ENCODE peak calls at places on chromosomes 4 and X, in six cellular contexts. X is fibroblast of the aortic adventitia, Y is keratinocyte, N is left ventricle myocardium inferior, H is GM10248, R is epithelial cell of esophagus. S is an unnamed sample.

GRCh38 chr4:173424899-173425805 is 26.2 kb upstream of the SCRG1 start:
- DNase-seq in Y (no peak), X (peak), R (no peak), H (no peak), N (no peak), S (no peak)

GRCh38 chrX:8731579-8732395 is at the start of gene ANOS1:
- DNase-seq in X (no peak), N (peak), H (no peak), R (peak), Y (no peak), S (no peak)

GRCh38 chr4:98283219-98284199 is 22.3 kb downstream of the RAP1GDS1 start:
- DNase-seq in R (peak), Y (no peak), X (no peak), H (no peak), N (no peak), S (no peak)

GRCh38 chr4:57926311-57926710 is 816.1 kb upstream of the IGFBP7 start:
- DNase-seq in X (no peak), N (no peak), H (no peak), R (no peak), Y (no peak), S (peak)

GRCh38 chr4:74934822-74935326 is 2.0 kb downstream of the PARM1 start:
- DNase-seq in N (no peak), H (no peak), R (no peak), X (no peak), Y (no peak), S (no peak)

GRCh38 chr4:120921456-120922389 is 803 bp downstream of the PRDM5 start:
- DNase-seq in H (peak), N (peak), Y (peak), X (peak), R (peak), S (peak)

GRCh38 chrX:38694394-38694793 is 106.9 kb upstream of the MID1IP1 start:
- DNase-seq in X (no peak), Y (no peak), H (no peak), R (peak), N (no peak), S (peak)

GRCh38 chrX:65536291-65536690 is 1.7 kb upstream of the LAS1L start:
- DNase-seq in N (no peak), X (no peak), H (no peak), Y (no peak), R (peak), S (peak)

GRCh38 chrX:38117485-38117884 is 103.2 kb downstream of the SRPX start:
- DNase-seq in R (peak), Y (no peak), H (no peak), N (no peak), X (peak), S (peak)

GRCh38 chrX:45851434-45851991 is 650.8 kb upstream of the DIPK2B start:
- DNase-seq in Y (peak), X (no peak), H (peak), N (no peak), R (peak), S (peak)

GRCh38 chr4:184824776-184825393 is 883 bp downstream of the ACSL1 start:
- DNase-seq in N (no peak), R (no peak), H (peak), X (peak), Y (no peak), S (peak)

GRCh38 chr4:47561331-47561730 is 76.3 kb downstream of the ATP10D start:
- DNase-seq in R (no peak), H (no peak), Y (no peak), N (no peak), X (no peak), S (no peak)

GRCh38 chr4:46931981-46932380 is 22.9 kb upstream of the COX7B2 start:
- DNase-seq in N (no peak), R (peak), Y (no peak), X (peak), H (peak), S (peak)

GRCh38 chr4:115219315-115219840 is 106.0 kb upstream of the NDST4 start:
- DNase-seq in H (no peak), X (no peak), Y (no peak), N (no peak), R (no peak), S (no peak)

GRCh38 chr4:52873191-52873590 is 11.1 kb downstream of the RASL11B start:
- DNase-seq in Y (no peak), X (no peak), N (no peak), H (no peak), R (no peak), S (no peak)

GRCh38 chr4:1726146-1726934 is 5.0 kb downstream of the TACC3 start:
- DNase-seq in X (peak), N (peak), R (peak), Y (peak), H (peak), S (peak)

GRCh38 chr4:84753318-84753972 is 170.5 kb downstream of the CDS1 start:
- DNase-seq in Y (no peak), H (no peak), N (no peak), X (no peak), R (no peak), S (no peak)

GRCh38 chrX:21528076-21528475 is 130.1 kb downstream of the KLHL34 start:
- DNase-seq in X (peak), R (no peak), N (no peak), H (no peak), Y (no peak), S (no peak)

GRCh38 chrX:19334945-19335626 is 8.6 kb upstream of the PDHA1 start:
- DNase-seq in X (no peak), N (no peak), Y (no peak), R (no peak), H (peak), S (peak)

GRCh38 chr4:26003072-26003471 is 89.1 kb downstream of the SMIM20 start:
- DNase-seq in N (no peak), H (no peak), R (no peak), X (no peak), Y (no peak), S (no peak)

GRCh38 chr4:94304365-94304971 is 38.2 kb downstream of the HPGDS start:
- DNase-seq in X (peak), Y (no peak), H (peak), R (peak), N (no peak), S (peak)

GRCh38 chrX:34956915-34957314 is 14.3 kb downstream of the FAM47B start:
- DNase-seq in Y (no peak), N (no peak), X (peak), H (no peak), R (peak), S (peak)

GRCh38 chr4:186739802-186740434 is 16.3 kb upstream of the FAT1 start:
- DNase-seq in N (no peak), Y (no peak), X (no peak), H (no peak), R (no peak), S (no peak)

GRCh38 chr4:73922766-73923630 is 53.8 kb downstream of the CXCL1 start:
- DNase-seq in H (no peak), N (no peak), R (peak), X (peak), Y (no peak), S (peak)

GRCh38 chr4:140426610-140427103 is 791 bp downstream of the CLGN start:
- DNase-seq in H (no peak), R (no peak), N (peak), Y (no peak), X (no peak), S (no peak)

GRCh38 chr4:80447493-80447892 is 112.0 kb downstream of the CFAP299 start:
- DNase-seq in R (no peak), N (no peak), X (no peak), Y (no peak), H (no peak), S (no peak)

GRCh38 chr4:163331629-163332360 is 601 bp downstream of the NPY1R start:
- DNase-seq in X (peak), R (peak), N (peak), H (peak), Y (no peak), S (peak)

GRCh38 chr4:52665592-52665991 is 6.5 kb upstream of the USP46 start:
- DNase-seq in X (no peak), R (peak), H (peak), Y (no peak), N (no peak), S (peak)

GRCh38 chr4:111649308-111649707 is 495.9 kb upstream of the FAM241A start:
- DNase-seq in X (no peak), Y (no peak), N (no peak), R (no peak), H (no peak), S (no peak)

GRCh38 chr4:23062188-23062587 is 369.5 kb downstream of the GBA3 start:
- DNase-seq in H (no peak), N (no peak), X (no peak), R (no peak), Y (no peak), S (no peak)

GRCh38 chr4:144410230-144410783 is 235.6 kb upstream of the HHIP start:
- DNase-seq in H (no peak), R (peak), N (no peak), Y (no peak), X (no peak), S (no peak)

GRCh38 chrX:129651756-129652564 is 2.8 kb downstream of the APLN start:
- DNase-seq in H (no peak), N (peak), Y (no peak), R (no peak), X (no peak), S (no peak)

GRCh38 chrX:108131471-108131870 is 39.9 kb downstream of the ATG4A start:
- DNase-seq in N (no peak), H (no peak), Y (peak), X (peak), R (peak), S (no peak)

GRCh38 chrX:69314436-69315348 is 149.4 kb upstream of the PJA1 start:
- DNase-seq in X (no peak), R (no peak), N (no peak), H (no peak), Y (no peak), S (no peak)

GRCh38 chr4:103137446-103137827 is 37.8 kb upstream of the BDH2 start:
- DNase-seq in H (no peak), X (peak), Y (peak), N (no peak), R (peak), S (no peak)

GRCh38 chrX:13101439-13102139 is 57.2 kb upstream of the FAM9C start:
- DNase-seq in X (peak), N (peak), H (no peak), R (peak), Y (peak), S (peak)

GRCh38 chrX:67780694-67781109 is 236.9 kb downstream of the AR start:
- DNase-seq in N (peak), Y (peak), H (no peak), R (peak), X (peak), S (peak)

GRCh38 chrX:11532291-11533075 is 133.2 kb downstream of the ARHGAP6 start:
- DNase-seq in N (no peak), Y (no peak), X (peak), H (no peak), R (no peak), S (no peak)

GRCh38 chr4:138513535-138513934 is 271.4 kb upstream of the SLC7A11 start:
- DNase-seq in H (no peak), N (no peak), X (no peak), Y (no peak), R (no peak), S (no peak)

DNA sequence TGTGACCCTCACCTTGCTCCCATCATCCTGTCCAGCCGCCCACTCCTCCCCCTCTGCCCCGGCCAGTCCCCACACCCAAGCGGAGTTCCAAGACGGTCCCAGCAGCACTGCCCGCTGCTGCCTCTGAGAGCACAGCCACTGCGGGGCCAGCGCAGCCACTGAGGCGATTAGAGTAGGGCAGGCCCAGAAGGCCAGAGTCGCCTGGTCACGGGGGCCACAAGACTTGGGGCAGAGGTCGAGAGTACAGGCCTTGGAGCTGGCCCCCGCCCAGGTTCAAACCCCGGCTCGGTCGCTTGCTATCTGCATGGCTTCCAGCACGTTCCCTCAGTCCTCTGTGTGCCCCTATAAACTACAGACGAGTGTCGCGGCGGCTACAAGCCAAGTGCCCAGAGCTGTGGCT is 53.2 kb upstream of the ADRA2C start:
- DNase-seq in R (no peak), X (no peak), H (no peak), N (peak), Y (no peak), S (no peak)
- TF ChIP-seq CTCF in R (no peak), X (no peak), H (no peak), N (no peak), Y (no peak), S (no peak)

GRCh38 chrX:93591398-93591797 is 82.0 kb downstream of the NAP1L3 start:
- DNase-seq in H (no peak), R (no peak), N (no peak), X (no peak), Y (no peak), S (peak)
- TF ChIP-seq CTCF in H (no peak), R (no peak), N (no peak), X (no peak), Y (no peak), S (peak)

GRCh38 chr4:77701111-77701510 is 95.5 kb downstream of the CXCL13 start:
- DNase-seq in N (no peak), H (no peak), X (no peak), Y (no peak), R (no peak), S (no peak)

GRCh38 chr4:77697860-77698599 is 92.4 kb downstream of the CXCL13 start:
- DNase-seq in N (no peak), R (peak), Y (no peak), H (no peak), X (peak), S (peak)

GRCh38 chr4:77695769-77696168 is 90.1 kb downstream of the CXCL13 start:
- DNase-seq in H (no peak), N (no peak), R (peak), X (peak), Y (peak), S (peak)

DNA sequence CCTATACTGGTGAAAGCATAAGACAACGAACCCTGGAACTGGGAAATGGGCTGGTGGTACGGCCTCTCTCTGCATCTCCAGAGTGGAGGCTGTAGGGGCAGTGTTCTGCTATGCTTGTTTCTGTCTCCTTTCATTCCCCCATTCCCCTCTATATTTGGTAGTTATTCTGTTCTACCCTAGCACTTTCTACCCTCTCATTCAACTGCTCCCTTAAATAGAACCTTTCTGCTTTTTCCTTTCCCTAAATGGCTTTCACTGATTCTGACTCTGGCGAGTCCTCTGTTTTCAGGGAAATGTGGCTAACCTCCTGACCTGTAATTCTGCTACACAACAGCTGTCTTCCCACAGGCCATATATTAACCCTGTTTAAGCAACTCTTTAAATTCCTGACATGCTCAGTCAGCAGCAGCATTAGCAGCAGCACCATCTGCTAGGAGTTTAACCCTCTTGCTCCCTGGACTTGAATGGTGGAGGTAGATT is 94.2 kb downstream of the CXCL13 start:
- DNase-seq in N (no peak), Y (peak), H (no peak), X (peak), R (peak), S (peak)
- TF ChIP-seq CTCF in N (no peak), Y (no peak), H (no peak), X (peak), R (peak), S (no peak)

DNA sequence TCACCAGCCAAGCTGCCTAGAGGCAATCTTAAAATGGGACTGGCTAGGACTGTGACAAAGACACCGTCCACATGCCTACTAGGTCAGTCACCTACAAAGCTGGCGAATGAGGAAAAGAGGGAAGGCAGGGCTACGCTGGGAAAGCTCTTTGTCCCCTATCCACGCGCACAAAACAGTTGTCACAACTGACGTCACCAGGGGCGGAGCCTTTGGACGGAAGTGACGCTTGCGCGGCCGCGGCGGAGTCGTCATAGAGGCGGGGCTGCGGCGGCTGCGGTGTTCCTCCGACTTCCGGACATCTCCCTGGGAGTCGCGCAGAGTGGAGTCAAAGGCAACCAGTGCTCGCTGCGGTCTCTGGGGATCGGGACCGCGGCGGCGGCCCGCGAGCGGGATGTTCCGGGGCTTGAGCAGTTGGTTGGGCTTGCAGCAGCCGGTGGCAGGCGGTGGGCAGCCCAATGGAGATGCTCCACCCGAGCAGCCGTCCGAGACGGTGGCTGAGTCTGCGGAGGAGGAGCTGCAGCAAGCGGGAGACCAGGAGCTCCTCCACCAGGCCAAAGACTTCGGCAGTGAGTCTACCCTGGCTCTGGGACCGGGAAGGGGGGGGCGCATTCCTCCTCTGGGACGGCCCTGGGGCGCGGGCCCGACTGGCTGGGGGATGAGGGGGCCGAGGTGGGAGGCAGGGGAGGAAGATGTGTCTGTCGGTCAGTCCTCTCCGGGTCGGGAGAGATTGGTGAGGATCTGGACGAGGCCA is at the start of gene SYAP1:
- DNase-seq in N (peak), Y (peak), H (peak), X (peak), R (peak), S (peak)
- TF ChIP-seq CTCF in N (no peak), Y (no peak), H (no peak), X (no peak), R (no peak), S (no peak)

DNA sequence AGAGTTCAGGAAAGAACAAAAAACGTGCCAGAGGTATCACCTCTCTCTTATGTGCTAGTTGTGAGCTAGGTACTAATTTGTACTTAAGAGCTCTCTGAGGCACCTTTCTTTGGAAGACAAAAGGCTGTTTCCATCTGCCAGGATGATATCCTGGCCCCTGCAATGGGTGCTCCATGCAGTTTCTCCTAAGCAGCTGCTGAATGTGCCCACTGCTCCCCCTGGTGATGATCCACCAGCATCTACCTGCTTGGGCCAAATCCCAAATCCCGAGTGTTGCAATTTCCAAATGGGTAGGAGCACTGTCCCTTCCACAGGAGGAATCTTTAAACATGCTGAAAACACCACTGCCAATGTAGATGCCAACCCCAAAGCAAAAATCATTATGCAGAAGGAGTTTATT is 69.4 kb upstream of the C4orf50 start:
- DNase-seq in R (peak), N (no peak), H (no peak), Y (no peak), X (peak), S (peak)
- TF ChIP-seq CTCF in R (no peak), N (peak), H (peak), Y (peak), X (no peak), S (no peak)

GRCh38 chr4:39047691-39048090 is 14.3 kb upstream of the KLHL5 start:
- DNase-seq in R (no peak), H (no peak), Y (no peak), N (no peak), X (peak), S (no peak)

GRCh38 chr4:39044364-39044946 is 12.2 kb upstream of the TMEM156 start:
- DNase-seq in N (peak), H (peak), X (peak), R (peak), Y (peak), S (peak)

GRCh38 chr4:39045791-39046221 is 13.6 kb upstream of the TMEM156 start:
- DNase-seq in R (peak), N (no peak), Y (no peak), H (no peak), X (peak), S (peak)

GRCh38 chr4:39044947-39045734 is 12.9 kb upstream of the TMEM156 start:
- DNase-seq in Y (no peak), R (no peak), N (peak), H (no peak), X (peak), S (peak)

DNA sequence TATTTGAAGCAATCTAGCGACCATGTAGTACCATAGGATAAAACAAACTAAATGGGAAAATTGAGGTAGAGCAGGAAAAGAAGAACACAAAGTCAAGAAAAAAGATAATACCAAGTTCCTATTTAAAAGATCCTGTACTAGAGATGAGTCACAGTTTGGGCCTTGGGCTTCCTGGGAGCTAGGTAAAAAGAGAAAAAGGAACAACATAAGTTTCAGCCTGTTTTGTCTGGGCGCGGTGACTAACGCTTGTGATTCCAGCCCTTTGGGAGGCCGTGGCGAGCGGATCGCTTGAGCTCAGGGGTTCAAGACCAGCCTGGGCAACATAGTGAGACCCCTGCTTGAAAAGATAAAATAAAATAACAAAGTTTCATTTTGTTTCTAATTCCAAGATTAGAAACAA is 14.0 kb upstream of the TMEM156 start:
- DNase-seq in X (peak), N (no peak), H (no peak), Y (peak), R (peak), S (peak)
- TF ChIP-seq CTCF in X (no peak), N (no peak), H (no peak), Y (no peak), R (no peak), S (no peak)

GRCh38 chrX:70554948-70555347 is 110.3 kb downstream of the DLG3 start:
- DNase-seq in N (no peak), H (no peak), X (no peak), Y (no peak), R (no peak), S (no peak)

GRCh38 chrX:70554523-70554922 is 109.9 kb downstream of the DLG3 start:
- DNase-seq in H (no peak), Y (no peak), R (no peak), N (no peak), X (peak), S (no peak)

GRCh38 chrX:70552174-70552704 is 107.6 kb downstream of the DLG3 start:
- DNase-seq in X (peak), N (no peak), H (no peak), Y (no peak), R (no peak), S (no peak)

GRCh38 chrX:70553516-70553915 is 108.9 kb downstream of the DLG3 start:
- DNase-seq in R (peak), H (no peak), N (no peak), Y (no peak), X (no peak), S (no peak)

GRCh38 chrX:70554081-70554480 is 109.4 kb downstream of the DLG3 start:
- DNase-seq in X (peak), Y (no peak), H (no peak), N (no peak), R (peak), S (peak)
- TF ChIP-seq CTCF in X (no peak), Y (no peak), H (no peak), N (peak), R (no peak), S (no peak)